ENCODE peak calls at places on chromosomes 6 and 20, in five cellular contexts. One of them, this sample, is unnamed.

GRCh38 chr6:141203902-141204575 is 928.7 kb upstream of the GJE1 start:
- DNase-seq in sigmoid colon: no peak
- DNase-seq in progenitor cell of endocrine pancreas: no peak
- DNase-seq in psoas muscle: no peak
- DNase-seq in AG04449: no peak
- DNase-seq in this sample: no peak

GRCh38 chr20:18702736-18703135 is 110.8 kb upstream of the SCP2D1 start:
- DNase-seq in sigmoid colon: no peak
- DNase-seq in progenitor cell of endocrine pancreas: no peak
- DNase-seq in psoas muscle: peak; percentile 74
- DNase-seq in AG04449: no peak
- DNase-seq in this sample: no peak

GRCh38 chr6:24909281-24910216 is 26.2 kb downstream of the RIPOR2 start:
- DNase-seq in sigmoid colon: no peak
- DNase-seq in progenitor cell of endocrine pancreas: no peak
- DNase-seq in psoas muscle: no peak
- DNase-seq in AG04449: no peak
- DNase-seq in this sample: no peak

GRCh38 chr6:22828179-22829062 is 259.1 kb downstream of the HDGFL1 start:
- DNase-seq in sigmoid colon: no peak
- DNase-seq in progenitor cell of endocrine pancreas: peak; percentile 22
- DNase-seq in psoas muscle: no peak
- DNase-seq in AG04449: peak; percentile 95
- DNase-seq in this sample: peak; percentile 99

GRCh38 chr20:38426006-38426405 is 9.1 kb downstream of the SNHG17 start:
- DNase-seq in sigmoid colon: no peak
- DNase-seq in progenitor cell of endocrine pancreas: no peak
- DNase-seq in psoas muscle: no peak
- DNase-seq in AG04449: peak; percentile 66
- DNase-seq in this sample: peak; percentile 61

GRCh38 chr20:52313335-52313963 is 121.9 kb upstream of the ZFP64 start:
- DNase-seq in sigmoid colon: no peak
- DNase-seq in progenitor cell of endocrine pancreas: no peak
- DNase-seq in psoas muscle: no peak
- DNase-seq in AG04449: no peak
- DNase-seq in this sample: no peak

GRCh38 chr20:11260611-11261010 is 586.8 kb upstream of the JAG1 start:
- DNase-seq in sigmoid colon: no peak
- DNase-seq in progenitor cell of endocrine pancreas: no peak
- DNase-seq in psoas muscle: no peak
- DNase-seq in AG04449: peak; percentile 2
- DNase-seq in this sample: no peak

GRCh38 chr6:38432479-38432878 is 207.2 kb downstream of the BTBD9 start:
- DNase-seq in sigmoid colon: no peak
- DNase-seq in progenitor cell of endocrine pancreas: no peak
- DNase-seq in psoas muscle: no peak
- DNase-seq in AG04449: no peak
- DNase-seq in this sample: peak; percentile 32

GRCh38 chr6:167550936-167551633 is 226.2 kb downstream of the TTLL2 start:
- DNase-seq in sigmoid colon: peak; percentile 93
- DNase-seq in progenitor cell of endocrine pancreas: no peak
- DNase-seq in psoas muscle: peak; percentile 94
- DNase-seq in AG04449: no peak
- DNase-seq in this sample: no peak

GRCh38 chr6:108592371-108593337 is 31.9 kb downstream of the FOXO3 start:
- DNase-seq in sigmoid colon: peak; percentile 81
- DNase-seq in progenitor cell of endocrine pancreas: no peak
- DNase-seq in psoas muscle: peak; percentile 84
- DNase-seq in AG04449: no peak
- DNase-seq in this sample: no peak

GRCh38 chr6:32108094-32108627 is 977 bp downstream of the TNXB start:
- DNase-seq in sigmoid colon: peak; percentile 87
- DNase-seq in progenitor cell of endocrine pancreas: no peak
- DNase-seq in psoas muscle: peak; percentile 81
- DNase-seq in AG04449: no peak
- DNase-seq in this sample: no peak

GRCh38 chr6:102986086-102986485 is 1592.6 kb downstream of the GRIK2 start:
- DNase-seq in sigmoid colon: no peak
- DNase-seq in progenitor cell of endocrine pancreas: no peak
- DNase-seq in psoas muscle: no peak
- DNase-seq in AG04449: no peak
- DNase-seq in this sample: no peak

GRCh38 chr6:138869343-138869742 is 73.5 kb downstream of the ECT2L start:
- DNase-seq in sigmoid colon: no peak
- DNase-seq in progenitor cell of endocrine pancreas: no peak
- DNase-seq in psoas muscle: no peak
- DNase-seq in AG04449: no peak
- DNase-seq in this sample: no peak

DNA sequence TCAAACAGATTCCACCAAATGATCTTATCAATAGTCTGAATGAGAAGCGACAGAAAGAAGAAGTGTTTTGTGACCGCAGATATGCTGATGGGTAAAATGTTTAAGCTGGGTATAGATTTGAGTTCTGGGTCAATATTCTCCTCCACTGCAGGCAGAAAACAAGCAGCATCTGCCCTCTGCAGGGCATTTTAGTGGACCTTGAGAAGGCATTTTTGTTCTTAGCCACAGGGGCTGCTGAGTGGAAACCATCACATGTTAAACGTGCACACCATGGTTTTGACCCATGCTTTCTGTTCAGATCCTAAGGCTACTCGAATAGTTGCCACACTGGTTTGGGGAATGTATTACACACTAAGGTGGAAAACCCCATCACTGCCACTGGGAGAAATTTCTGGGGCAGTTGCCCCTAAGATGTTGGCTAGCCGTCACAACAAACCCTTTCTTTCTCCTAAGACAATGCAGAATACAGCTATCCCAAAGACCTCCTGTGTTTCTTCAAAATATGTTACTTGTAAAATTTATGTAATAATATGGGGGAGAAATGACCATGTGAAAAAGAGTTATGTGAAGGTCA is 5.5 kb downstream of the POU3F2 start:
- DNase-seq in sigmoid colon: no peak
- DNase-seq in progenitor cell of endocrine pancreas: no peak
- DNase-seq in psoas muscle: no peak
- DNase-seq in AG04449: no peak
- DNase-seq in this sample: no peak
- TF ChIP-seq CTCF in sigmoid colon: no peak
- TF ChIP-seq CTCF in progenitor cell of endocrine pancreas: peak; percentile 68
- TF ChIP-seq CTCF in psoas muscle: no peak
- TF ChIP-seq CTCF in AG04449: peak; percentile 34
- TF ChIP-seq CTCF in this sample: peak; percentile 70

GRCh38 chr6:129498950-129499870 is 210.8 kb downstream of the ARHGAP18 start:
- DNase-seq in sigmoid colon: no peak
- DNase-seq in progenitor cell of endocrine pancreas: no peak
- DNase-seq in psoas muscle: no peak
- DNase-seq in AG04449: no peak
- DNase-seq in this sample: peak; percentile 8

GRCh38 chr6:129502261-129502660 is 207.7 kb downstream of the ARHGAP18 start:
- DNase-seq in sigmoid colon: no peak
- DNase-seq in progenitor cell of endocrine pancreas: no peak
- DNase-seq in psoas muscle: no peak
- DNase-seq in AG04449: no peak
- DNase-seq in this sample: no peak

GRCh38 chr6:129501401-129502051 is 208.5 kb downstream of the ARHGAP18 start:
- DNase-seq in sigmoid colon: peak; percentile 73
- DNase-seq in progenitor cell of endocrine pancreas: no peak
- DNase-seq in psoas muscle: peak; percentile 71
- DNase-seq in AG04449: peak; percentile 86
- DNase-seq in this sample: peak; percentile 86

GRCh38 chr6:129499871-129500219 is 210.1 kb downstream of the ARHGAP18 start:
- DNase-seq in sigmoid colon: no peak
- DNase-seq in progenitor cell of endocrine pancreas: no peak
- DNase-seq in psoas muscle: no peak
- DNase-seq in AG04449: no peak
- DNase-seq in this sample: no peak

DNA sequence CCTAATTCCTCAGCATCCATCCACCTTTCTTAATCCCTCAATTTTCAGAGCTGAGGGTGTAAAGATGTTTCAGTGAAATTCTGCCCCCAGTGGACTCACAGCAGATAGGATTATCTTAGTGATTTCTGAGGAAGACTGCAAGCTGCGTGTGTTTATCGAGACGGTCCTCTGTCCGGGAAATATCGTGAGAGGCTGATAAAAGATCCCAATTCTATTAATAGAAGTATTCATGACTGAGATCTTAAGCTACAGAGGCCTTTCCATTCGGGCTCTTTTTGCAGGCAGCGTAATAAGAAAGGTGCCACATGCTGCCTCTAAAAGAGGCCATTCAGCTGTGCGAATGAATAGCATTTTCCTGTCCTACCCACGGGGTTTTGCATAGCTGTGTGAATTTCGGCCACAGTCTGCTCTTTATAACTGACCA is 209.0 kb downstream of the ARHGAP18 start:
- DNase-seq in sigmoid colon: no peak
- DNase-seq in progenitor cell of endocrine pancreas: no peak
- DNase-seq in psoas muscle: no peak
- DNase-seq in AG04449: no peak
- DNase-seq in this sample: no peak
- TF ChIP-seq CTCF in sigmoid colon: no peak
- TF ChIP-seq CTCF in progenitor cell of endocrine pancreas: peak; percentile 40
- TF ChIP-seq CTCF in psoas muscle: peak; percentile 1
- TF ChIP-seq CTCF in AG04449: peak; percentile 15
- TF ChIP-seq CTCF in this sample: peak; percentile 36

GRCh38 chr6:125153541-125154183 is at the start of gene TPD52L1:
- DNase-seq in sigmoid colon: peak; percentile 87
- DNase-seq in progenitor cell of endocrine pancreas: peak; percentile 75
- DNase-seq in psoas muscle: peak; percentile 95
- DNase-seq in AG04449: no peak
- DNase-seq in this sample: peak; percentile 47

GRCh38 chr6:125156496-125156895 is 2.9 kb downstream of the TPD52L1 start:
- DNase-seq in sigmoid colon: no peak
- DNase-seq in progenitor cell of endocrine pancreas: no peak
- DNase-seq in psoas muscle: no peak
- DNase-seq in AG04449: no peak
- DNase-seq in this sample: no peak

GRCh38 chr6:125155344-125155743 is 1.8 kb downstream of the TPD52L1 start:
- DNase-seq in sigmoid colon: no peak
- DNase-seq in progenitor cell of endocrine pancreas: no peak
- DNase-seq in psoas muscle: no peak
- DNase-seq in AG04449: no peak
- DNase-seq in this sample: no peak

GRCh38 chr6:125151715-125152114 is 1.9 kb upstream of the TPD52L1 start:
- DNase-seq in sigmoid colon: no peak
- DNase-seq in progenitor cell of endocrine pancreas: no peak
- DNase-seq in psoas muscle: no peak
- DNase-seq in AG04449: no peak
- DNase-seq in this sample: no peak

DNA sequence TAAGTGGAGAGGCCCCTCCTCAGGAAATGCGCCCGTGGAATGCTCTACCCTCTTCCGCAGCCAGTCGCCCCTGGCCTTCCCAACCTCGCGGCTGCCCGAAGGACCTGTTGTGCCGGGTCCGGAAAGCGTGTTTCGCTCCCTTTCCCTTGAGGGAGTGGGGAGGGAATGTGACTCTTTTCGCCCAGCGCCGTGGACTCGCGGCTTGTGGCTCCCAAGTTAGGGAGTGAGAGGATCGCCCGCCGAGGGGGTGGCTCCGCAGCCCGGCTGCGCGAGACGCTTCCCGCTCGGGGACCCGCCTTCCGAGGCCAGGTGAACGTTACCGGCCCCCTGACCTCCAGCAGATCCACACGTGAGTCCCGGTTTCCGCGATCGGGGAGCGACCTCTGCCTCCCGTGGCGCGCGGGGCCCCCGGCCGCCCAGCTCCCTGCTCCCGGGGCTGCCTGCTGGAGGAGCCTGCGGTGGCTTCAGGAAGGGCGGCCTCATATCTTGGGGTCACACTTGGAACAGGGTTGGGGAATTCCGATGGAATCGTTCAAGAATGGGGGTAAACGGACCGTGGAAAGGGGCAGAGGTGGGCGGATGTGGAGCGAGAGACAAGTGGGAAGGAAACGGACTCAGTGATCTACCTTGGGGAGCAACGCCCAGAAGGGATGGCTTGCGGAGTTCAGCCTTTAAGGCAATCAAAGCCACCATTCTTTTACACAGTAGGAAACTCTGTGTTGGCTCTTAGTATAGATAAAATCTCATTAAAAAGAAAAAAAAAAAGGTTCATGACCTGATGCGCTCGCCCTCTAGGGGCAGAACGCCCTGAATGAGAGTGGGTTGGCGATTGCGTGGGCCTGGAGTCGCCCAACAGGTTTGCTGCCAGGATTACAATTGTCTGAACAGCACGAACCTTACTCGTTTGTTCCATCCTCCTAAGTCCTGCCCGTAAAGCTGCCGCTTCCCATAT is 887 bp downstream of the TPD52L1 start:
- DNase-seq in sigmoid colon: peak; percentile 68
- DNase-seq in progenitor cell of endocrine pancreas: peak; percentile 21
- DNase-seq in psoas muscle: peak; percentile 77
- DNase-seq in AG04449: no peak
- DNase-seq in this sample: no peak
- TF ChIP-seq CTCF in sigmoid colon: no peak
- TF ChIP-seq CTCF in progenitor cell of endocrine pancreas: peak; percentile 69
- TF ChIP-seq CTCF in psoas muscle: peak; percentile 52
- TF ChIP-seq CTCF in AG04449: peak; percentile 18
- TF ChIP-seq CTCF in this sample: peak; percentile 52

GRCh38 chr20:7976015-7976414 is 35.8 kb upstream of the HAO1 start:
- DNase-seq in sigmoid colon: no peak
- DNase-seq in progenitor cell of endocrine pancreas: no peak
- DNase-seq in psoas muscle: no peak
- DNase-seq in AG04449: no peak
- DNase-seq in this sample: no peak

GRCh38 chr20:7984192-7984591 is 35.4 kb downstream of the TMX4 start:
- DNase-seq in sigmoid colon: no peak
- DNase-seq in progenitor cell of endocrine pancreas: no peak
- DNase-seq in psoas muscle: no peak
- DNase-seq in AG04449: no peak
- DNase-seq in this sample: no peak

GRCh38 chr20:7985916-7986315 is 33.6 kb downstream of the TMX4 start:
- DNase-seq in sigmoid colon: no peak
- DNase-seq in progenitor cell of endocrine pancreas: no peak
- DNase-seq in psoas muscle: no peak
- DNase-seq in AG04449: no peak
- DNase-seq in this sample: no peak

GRCh38 chr20:7981374-7981773 is 38.2 kb downstream of the TMX4 start:
- DNase-seq in sigmoid colon: no peak
- DNase-seq in progenitor cell of endocrine pancreas: no peak
- DNase-seq in psoas muscle: no peak
- DNase-seq in AG04449: no peak
- DNase-seq in this sample: no peak

DNA sequence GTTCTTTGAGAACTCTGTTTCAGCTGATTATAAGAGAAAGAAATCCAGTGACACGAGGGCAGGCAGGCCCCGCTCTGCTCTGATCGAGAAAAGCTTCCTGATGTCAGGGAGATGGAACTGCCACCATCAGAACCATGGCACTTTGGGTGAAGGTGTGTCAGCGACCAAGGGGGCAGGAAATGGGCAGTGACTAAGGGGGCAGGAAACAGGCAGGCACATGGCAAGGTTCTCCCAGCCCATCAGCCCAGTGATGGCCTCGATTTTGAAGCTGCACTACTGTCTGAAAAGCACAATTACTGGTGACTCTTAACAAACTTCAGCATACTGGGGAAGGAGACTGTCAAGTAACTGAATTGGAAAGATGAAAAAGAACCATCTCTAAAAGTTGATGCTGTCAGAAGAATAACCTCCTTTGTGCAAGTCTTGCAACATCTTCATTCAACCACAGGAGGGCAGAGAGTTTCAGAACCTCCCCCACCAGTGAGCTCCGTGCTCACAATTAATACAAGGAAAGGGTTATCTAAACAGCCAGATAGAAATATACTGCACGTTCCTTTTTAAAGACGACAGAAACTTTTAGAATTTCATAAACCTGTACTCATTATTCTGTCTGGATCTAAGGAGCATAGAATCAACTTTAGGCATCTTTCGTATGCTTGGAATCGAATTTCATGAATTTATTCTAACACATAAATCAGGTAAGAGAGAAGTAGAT is 39.1 kb downstream of the TMX4 start:
- DNase-seq in sigmoid colon: no peak
- DNase-seq in progenitor cell of endocrine pancreas: no peak
- DNase-seq in psoas muscle: no peak
- DNase-seq in AG04449: no peak
- DNase-seq in this sample: no peak
- TF ChIP-seq CTCF in sigmoid colon: peak; percentile 11
- TF ChIP-seq CTCF in progenitor cell of endocrine pancreas: peak; percentile 64
- TF ChIP-seq CTCF in psoas muscle: peak; percentile 22
- TF ChIP-seq CTCF in AG04449: peak; percentile 47
- TF ChIP-seq CTCF in this sample: peak; percentile 62